ENCODE peak calls at places on chromosomes 5 and 9, in seven cellular contexts. G is fibroblast of the conjunctiva, W is fibroblast of pulmonary artery, A is Daoy, V is hypothalamus, R is neural crest cell, K is GM13977. E is an unnamed sample.

GRCh38 chr5:126600631-126601511 is at the start of gene PHAX:
- DNase-seq in G (peak; percentile 53), W (peak; percentile 81), A (peak; percentile 91), V (peak; percentile 60), R (peak; percentile 76), K (peak; percentile 94), E (peak; percentile 82)

GRCh38 chr9:37466037-37466709 is 923 bp upstream of the ZBTB5 start:
- DNase-seq in G (peak; percentile 82), W (peak; percentile 82), A (peak; percentile 93), V (peak; percentile 49), R (peak; percentile 67), K (no peak), E (peak; percentile 56)

GRCh38 chr9:132789706-132790105 is 88.4 kb downstream of the AK8 start:
- DNase-seq in G (no peak), W (no peak), A (no peak), V (no peak), R (no peak), K (no peak), E (no peak)

GRCh38 chr9:131273791-131274673 is 2.3 kb downstream of the FAM78A start:
- DNase-seq in G (no peak), W (no peak), A (no peak), V (no peak), R (no peak), K (no peak), E (no peak)

GRCh38 chr5:102545175-102545574 is 46.4 kb upstream of the SLCO6A1 start:
- DNase-seq in G (no peak), W (peak; percentile 10), A (peak; percentile 7), V (no peak), R (no peak), K (no peak), E (no peak)

GRCh38 chr5:136011427-136012001 is 17.3 kb upstream of the TGFBI start:
- DNase-seq in G (no peak), W (peak; percentile 83), A (peak; percentile 89), V (no peak), R (no peak), K (no peak), E (no peak)

GRCh38 chr5:14109041-14109747 is 33.9 kb upstream of the TRIO start:
- DNase-seq in G (no peak), W (peak; percentile 10), A (peak; percentile 74), V (no peak), R (no peak), K (peak; percentile 72), E (no peak)

GRCh38 chr9:93826209-93826608 is 128.9 kb downstream of the BARX1 start:
- DNase-seq in G (no peak), W (no peak), A (no peak), V (no peak), R (no peak), K (peak; percentile 48), E (no peak)

GRCh38 chr5:31638748-31639418 is at the start of gene PDZD2:
- DNase-seq in G (peak; percentile 10), W (peak; percentile 49), A (peak; percentile 74), V (peak; percentile 68), R (peak; percentile 76), K (peak; percentile 87), E (peak; percentile 83)

GRCh38 chr9:109063765-109064164 is 50.5 kb upstream of the CTNNAL1 start:
- DNase-seq in G (no peak), W (peak; percentile 4), A (no peak), V (no peak), R (no peak), K (no peak), E (no peak)

E was measured in globus pallidus.